ENCODE peak calls at places on chromosomes 13 and 19, in nine cellular contexts. N is posterior cingulate gyrus; X is CD4-positive, CD25-positive, alpha-beta regulatory T cell; M is mucosa of gallbladder; O is HEK293T; V is activated CD4-positive, alpha-beta T cell treated with anti-CD3 and anti-CD28 coated beads, Interleukin-2, amount 50 U/mL, for 1 hour; Z is heart left ventricle; H is fibroblast of the aortic adventitia; I is fibroblast of mammary gland. E is an unnamed sample.

GRCh38 chr13:114100446-114101320 is 31.7 kb downstream of the RASA3 start:
- DNase-seq in M (no peak), X (no peak), Z (peak; percentile 30), V (no peak), N (peak; percentile 42), O (no peak), I (no peak), H (peak; percentile 28), E (peak; percentile 27)

GRCh38 chr19:57269515-57270250 is 10.6 kb upstream of the ZNF460 start:
- DNase-seq in N (no peak), X (no peak), I (peak; percentile 89), Z (no peak), M (no peak), H (peak; percentile 67), O (no peak), V (no peak), E (peak; percentile 72)

GRCh38 chr19:11423164-11423803 is 4.2 kb upstream of the RGL3 start:
- DNase-seq in N (no peak), I (no peak), O (no peak), H (no peak), V (no peak), Z (no peak), M (no peak), X (no peak), E (no peak)

GRCh38 chr19:35959040-35959967 is 23.1 kb downstream of the LRFN3 start:
- DNase-seq in V (peak; percentile 84), M (peak; percentile 45), O (peak; percentile 36), I (no peak), N (peak; percentile 54), X (peak; percentile 75), Z (peak; percentile 39), H (no peak), E (no peak)

GRCh38 chr13:53010374-53011105 is 18.1 kb upstream of the OLFM4 start:
- DNase-seq in N (no peak), O (no peak), X (no peak), Z (no peak), H (no peak), I (no peak), V (no peak), M (peak; percentile 88), E (no peak)

GRCh38 chr13:49667773-49668172 is 23.5 kb downstream of the EBPL start:
- DNase-seq in V (no peak), M (no peak), Z (no peak), H (no peak), X (no peak), I (peak; percentile 45), N (no peak), O (no peak), E (no peak)

GRCh38 chr13:20230913-20231838 is 943 bp downstream of the GJB6 start:
- DNase-seq in V (no peak), H (no peak), Z (no peak), I (no peak), X (peak; percentile 6), N (peak; percentile 20), M (no peak), O (no peak), E (no peak)

GRCh38 chr13:83883061-83883523 is 818 bp upstream of the SLITRK1 start:
- DNase-seq in I (no peak), N (no peak), O (peak; percentile 34), Z (no peak), V (no peak), X (no peak), M (no peak), H (no peak), E (no peak)

GRCh38 chr13:42699922-42700321 is 81.5 kb upstream of the FAM216B start:
- DNase-seq in H (no peak), I (no peak), V (no peak), Z (no peak), O (no peak), M (no peak), X (no peak), N (no peak), E (no peak)

GRCh38 chr19:9729162-9729561 is 39.4 kb downstream of the ZNF846 start:
- DNase-seq in H (no peak), V (no peak), M (no peak), Z (no peak), O (no peak), N (no peak), I (no peak), X (no peak), E (no peak)

GRCh38 chr13:91185294-91185863 is 162.1 kb upstream of the MIR17HG start:
- DNase-seq in O (peak; percentile 54), X (no peak), Z (no peak), M (no peak), I (peak; percentile 10), H (peak; percentile 1), V (no peak), N (no peak), E (peak; percentile 46)

GRCh38 chr13:73981595-73981994 is 152.6 kb downstream of the KLF12 start:
- DNase-seq in H (peak; percentile 37), Z (no peak), M (no peak), X (no peak), N (no peak), I (peak; percentile 11), O (no peak), V (no peak), E (no peak)

GRCh38 chr13:44653261-44653660 is 77.1 kb upstream of the TSC22D1 start:
- DNase-seq in V (no peak), X (no peak), I (peak; percentile 50), Z (no peak), O (no peak), H (peak; percentile 50), N (no peak), M (no peak), E (no peak)

GRCh38 chr13:113064534-113065405 is 40.8 kb upstream of the F7 start:
- DNase-seq in O (no peak), Z (peak; percentile 18), I (peak; percentile 95), X (no peak), V (no peak), N (no peak), M (no peak), H (peak; percentile 92), E (peak; percentile 79)

GRCh38 chr13:62243146-62243545 is 827.5 kb upstream of the PCDH20 start:
- DNase-seq in H (no peak), V (no peak), O (no peak), N (no peak), Z (no peak), X (no peak), I (no peak), M (no peak), E (no peak)

GRCh38 chr13:36848228-36848982 is 29.4 kb downstream of the RFXAP start:
- DNase-seq in X (no peak), N (no peak), I (peak; percentile 24), H (no peak), O (no peak), Z (no peak), M (no peak), V (no peak), E (peak; percentile 14)

GRCh38 chr13:69306766-69307165 is 800.9 kb upstream of the ATXN8OS start:
- DNase-seq in N (no peak), O (no peak), X (no peak), Z (no peak), H (no peak), I (no peak), M (no peak), V (no peak), E (no peak)

GRCh38 chr13:94480672-94481145 is 1.2 kb upstream of the DCT start:
- DNase-seq in Z (peak; percentile 57), N (no peak), H (peak; percentile 78), V (no peak), M (no peak), I (peak; percentile 87), O (no peak), X (no peak), E (peak; percentile 73)

GRCh38 chr19:1214299-1214861 is 8.8 kb downstream of the STK11 start:
- DNase-seq in N (no peak), H (no peak), X (no peak), O (no peak), I (no peak), Z (no peak), M (no peak), V (no peak), E (no peak)

GRCh38 chr13:60061737-60062136 is 102.0 kb downstream of the DIAPH3 start:
- DNase-seq in N (no peak), V (no peak), M (no peak), O (no peak), H (no peak), Z (no peak), I (no peak), X (no peak), E (no peak)

GRCh38 chr13:113187263-113187669 is 21.2 kb downstream of the PCID2 start:
- DNase-seq in X (no peak), O (peak; percentile 9), I (peak; percentile 100), Z (peak; percentile 95), M (peak; percentile 42), H (peak; percentile 100), N (no peak), V (peak; percentile 27), E (peak; percentile 99)

GRCh38 chr19:18452386-18452785 is 14.5 kb upstream of the ISYNA1 start:
- DNase-seq in O (no peak), V (no peak), N (no peak), X (no peak), M (no peak), Z (no peak), I (no peak), H (no peak), E (no peak)

GRCh38 chr13:31761951-31762350 is 22.6 kb downstream of the RXFP2 start:
- DNase-seq in Z (no peak), N (no peak), I (peak; percentile 80), V (no peak), M (no peak), X (no peak), H (no peak), O (no peak), E (no peak)

GRCh38 chr13:76732367-76732766 is 153.8 kb downstream of the KCTD12 start:
- DNase-seq in Z (no peak), O (no peak), N (no peak), X (no peak), I (no peak), H (no peak), M (no peak), V (no peak), E (no peak)

GRCh38 chr13:29525757-29526156 is 69.7 kb downstream of the SLC7A1 start:
- DNase-seq in I (no peak), O (no peak), X (no peak), M (no peak), Z (no peak), N (no peak), V (no peak), H (no peak), E (no peak)

GRCh38 chr19:1269478-1270167 is 491 bp downstream of the CIRBP start:
- DNase-seq in Z (peak; percentile 92), M (peak; percentile 87), I (peak; percentile 95), H (peak; percentile 95), V (peak; percentile 83), N (peak; percentile 74), X (peak; percentile 82), O (peak; percentile 73), E (peak; percentile 91)

GRCh38 chr13:114227528-114227927 is 7.2 kb upstream of the CDC16 start:
- DNase-seq in H (no peak), O (no peak), X (no peak), I (no peak), Z (no peak), M (no peak), N (no peak), V (no peak), E (no peak)

GRCh38 chr13:105572401-105572800 is 963.1 kb downstream of the EFNB2 start:
- DNase-seq in V (no peak), I (no peak), O (no peak), X (no peak), M (no peak), H (no peak), N (no peak), Z (no peak), E (no peak)

GRCh38 chr13:34076943-34077703 is 259.2 kb downstream of the RFC3 start:
- DNase-seq in O (peak; percentile 12), N (no peak), M (no peak), X (no peak), Z (no peak), V (no peak), H (peak; percentile 62), I (peak; percentile 39), E (peak; percentile 56)

GRCh38 chr19:51417107-51417806 is at the start of gene SIGLEC10:
- DNase-seq in O (no peak), V (no peak), Z (peak; percentile 56), M (peak; percentile 29), X (no peak), I (peak; percentile 35), H (peak; percentile 19), N (no peak), E (no peak)

GRCh38 chr19:16457195-16457953 is 14.4 kb downstream of the EPS15L1 start:
- DNase-seq in X (no peak), Z (peak; percentile 65), M (no peak), I (peak; percentile 53), N (peak; percentile 47), V (no peak), O (no peak), H (peak; percentile 61), E (peak; percentile 53)

E was measured in fibroblast of pulmonary artery.